ENCODE peak calls at places on chromosomes 13 and 19, in four cellular contexts. N, M, R and D are unnamed samples.

GRCh38 chr13:104796581-104796980 is 1730.4 kb upstream of the SLC10A2 start:
- DNase-seq in N (no peak), M (no peak), R (no peak), D (no peak)

GRCh38 chr13:44268965-44269364 is 104.7 kb upstream of the SERP2 start:
- DNase-seq in N (no peak), M (no peak), R (no peak), D (no peak)

GRCh38 chr13:108902557-108903155 is 273.2 kb downstream of the MYO16 start:
- DNase-seq in N (no peak), M (no peak), R (no peak), D (peak; percentile 81)

GRCh38 chr13:91889641-91890040 is 491.2 kb downstream of the GPC5 start:
- DNase-seq in N (no peak), M (no peak), R (no peak), D (no peak)

GRCh38 chr13:112242777-112243176 is 133.4 kb upstream of the SPACA7 start:
- DNase-seq in N (no peak), M (no peak), R (no peak), D (no peak)

GRCh38 chr13:100333141-100333540 is 244.2 kb downstream of the PCCA start:
- DNase-seq in N (no peak), M (no peak), R (no peak), D (no peak)

GRCh38 chr19:3880471-3881271 is at the start of gene ATCAY:
- DNase-seq in N (no peak), M (peak; percentile 90), R (no peak), D (no peak)

GRCh38 chr19:33391631-33392249 is 18.2 kb downstream of the CEBPG start:
- DNase-seq in N (no peak), M (no peak), R (no peak), D (no peak)

GRCh38 chr19:3622224-3622623 is 4.4 kb downstream of the CACTIN start:
- DNase-seq in N (no peak), M (no peak), R (no peak), D (no peak)

GRCh38 chr13:33445476-33445875 is 159.9 kb upstream of the STARD13 start:
- DNase-seq in N (no peak), M (no peak), R (no peak), D (no peak)

GRCh38 chr13:104773775-104774174 is 1707.6 kb upstream of the SLC10A2 start:
- DNase-seq in N (peak; percentile 39), M (no peak), R (no peak), D (peak; percentile 32)

GRCh38 chr19:11390933-11391680 is 7.0 kb upstream of the EPOR start:
- DNase-seq in N (no peak), M (no peak), R (no peak), D (no peak)

GRCh38 chr19:49588370-49589122 is 2.4 kb upstream of the PRR12 start:
- DNase-seq in N (no peak), M (no peak), R (no peak), D (no peak)

GRCh38 chr13:78589206-78589605 is 14.1 kb downstream of the POU4F1 start:
- DNase-seq in N (no peak), M (peak; percentile 71), R (no peak), D (peak; percentile 26)

GRCh38 chr19:56080669-56081401 is 40.3 kb downstream of the ZNF787 start:
- DNase-seq in N (peak; percentile 39), M (peak; percentile 88), R (no peak), D (peak; percentile 57)

GRCh38 chr13:95920485-95920884 is 132.7 kb downstream of the UGGT2 start:
- DNase-seq in N (no peak), M (no peak), R (no peak), D (no peak)

GRCh38 chr13:72851678-72852014 is 69.7 kb downstream of the PIBF1 start:
- DNase-seq in N (no peak), M (no peak), R (no peak), D (no peak)

GRCh38 chr19:14347999-14348889 is 33.0 kb upstream of the ADGRE5 start:
- DNase-seq in N (no peak), M (peak; percentile 76), R (no peak), D (peak; percentile 26)

GRCh38 chr13:50393641-50394040 is 378.4 kb downstream of the KCNRG start:
- DNase-seq in N (no peak), M (peak; percentile 54), R (no peak), D (no peak)

GRCh38 chr13:60396008-60396782 is 825 bp upstream of the TDRD3 start:
- DNase-seq in N (peak; percentile 86), M (peak; percentile 94), R (peak; percentile 40), D (peak; percentile 92)

GRCh38 chr13:30551194-30551593 is 66.5 kb upstream of the USPL1 start:
- DNase-seq in N (peak; percentile 26), M (no peak), R (no peak), D (peak; percentile 24)

GRCh38 chr19:10519421-10519820 is 2.2 kb upstream of the S1PR5 start:
- DNase-seq in N (no peak), M (no peak), R (no peak), D (no peak)

GRCh38 chr13:109804654-109805053 is 18.3 kb upstream of the IRS2 start:
- DNase-seq in N (no peak), M (no peak), R (no peak), D (no peak)

GRCh38 chr19:12611361-12611699 is 610 bp downstream of the ZNF791 start:
- DNase-seq in N (peak; percentile 45), M (peak; percentile 66), R (no peak), D (peak; percentile 65)

GRCh38 chr19:7881910-7882309 is 6.4 kb upstream of the LRRC8E start:
- DNase-seq in N (no peak), M (no peak), R (no peak), D (no peak)

GRCh38 chr13:110183925-110184324 is 123.0 kb downstream of the COL4A1 start:
- DNase-seq in N (no peak), M (no peak), R (no peak), D (no peak)

GRCh38 chr13:59247166-59247565 is 916.6 kb downstream of the DIAPH3 start:
- DNase-seq in N (no peak), M (no peak), R (no peak), D (no peak)

GRCh38 chr13:28204690-28205443 is 66.5 kb downstream of the PAN3 start:
- DNase-seq in N (no peak), M (no peak), R (no peak), D (no peak)

GRCh38 chr13:28574617-28575142 is 79.8 kb upstream of the FLT1 start:
- DNase-seq in N (peak; percentile 95), M (no peak), R (peak; percentile 68), D (peak; percentile 94)

GRCh38 chr13:78827471-78827870 is 168.5 kb upstream of the OBI1 start:
- DNase-seq in N (no peak), M (peak; percentile 28), R (no peak), D (no peak)

GRCh38 chr19:6150289-6150688 is 14.8 kb downstream of the ACSBG2 start:
- DNase-seq in N (no peak), M (no peak), R (no peak), D (no peak)

GRCh38 chr19:45768644-45769053 is 403 bp downstream of the SIX5 start:
- DNase-seq in N (no peak), M (no peak), R (no peak), D (peak; percentile 66)

GRCh38 chr13:19592657-19593175 is 31.4 kb upstream of the TPTE2 start:
- DNase-seq in N (no peak), M (no peak), R (no peak), D (no peak)

GRCh38 chr13:39095500-39095899 is 57.2 kb downstream of the NHLRC3 start:
- DNase-seq in N (no peak), M (no peak), R (no peak), D (no peak)

GRCh38 chr19:2199861-2200623 is 36.1 kb downstream of the PLEKHJ1 start:
- DNase-seq in N (no peak), M (no peak), R (no peak), D (no peak)

GRCh38 chr19:2198317-2198716 is 34.6 kb downstream of the DOT1L start:
- DNase-seq in N (no peak), M (no peak), R (no peak), D (no peak)

GRCh38 chr19:2197270-2197669 is 33.5 kb downstream of the DOT1L start:
- DNase-seq in N (no peak), M (no peak), R (no peak), D (no peak)

GRCh38 chr19:2201473-2202148 is 34.5 kb downstream of the PLEKHJ1 start:
- DNase-seq in N (no peak), M (no peak), R (peak; percentile 68), D (peak; percentile 58)

DNA sequence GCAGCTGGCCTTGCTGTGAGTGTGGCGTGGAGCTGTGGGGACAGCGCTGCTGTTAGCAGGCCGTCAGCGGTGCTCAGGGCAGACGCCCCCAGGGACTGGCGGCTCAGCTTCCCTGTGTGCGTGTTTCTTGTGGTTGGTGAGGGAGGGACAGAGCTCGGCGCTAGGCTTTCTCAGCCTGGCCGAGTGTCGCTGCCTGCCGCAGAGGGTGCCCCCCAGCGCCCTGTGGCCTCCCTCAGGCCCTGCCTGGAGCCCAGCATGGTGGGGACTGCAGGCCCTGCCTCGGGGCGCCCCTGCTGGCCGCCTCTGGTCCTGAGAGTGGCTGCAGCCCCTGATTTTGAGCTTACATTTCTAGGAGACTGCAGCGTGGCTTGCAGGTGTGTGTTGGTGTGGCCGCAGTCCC is 35.5 kb downstream of the DOT1L start:
- DNase-seq in N (no peak), M (peak; percentile 80), R (no peak), D (no peak)
- TF ChIP-seq CTCF in N (peak; percentile 38), M (peak; percentile 75), R (no peak), D (peak; percentile 2)

GRCh38 chr13:26872444-26873173 is 112.0 kb upstream of the GPR12 start:
- DNase-seq in N (peak; percentile 24), M (peak; percentile 81), R (no peak), D (peak; percentile 24)
- H3K4me2 ChIP-seq in N (no peak overlapping the region), M (no peak overlapping the region), R (no peak overlapping the region), D (no peak overlapping the region)

DNA sequence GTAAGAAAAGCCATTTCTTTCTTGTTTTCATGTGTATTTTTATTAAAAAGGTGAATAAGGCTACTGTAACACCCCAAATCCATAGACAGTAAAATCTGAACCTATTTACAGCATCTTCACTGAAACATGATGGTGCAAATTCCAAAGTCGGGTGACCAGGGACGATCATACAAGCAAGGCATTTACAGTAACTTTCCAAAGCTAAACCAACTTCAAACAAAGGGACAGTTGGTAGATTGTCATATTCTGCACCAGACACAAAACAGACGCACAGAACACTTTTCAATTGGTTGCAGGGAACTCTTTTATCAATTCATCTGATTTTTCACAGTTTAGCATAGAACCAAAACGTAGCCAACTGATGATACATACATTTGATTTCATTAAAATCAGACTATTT is 45.3 kb downstream of the EFNB2 start:
- DNase-seq in N (no peak), M (no peak), R (no peak), D (no peak)
- TF ChIP-seq CTCF in N (no peak), M (no peak), R (no peak), D (no peak)

DNA sequence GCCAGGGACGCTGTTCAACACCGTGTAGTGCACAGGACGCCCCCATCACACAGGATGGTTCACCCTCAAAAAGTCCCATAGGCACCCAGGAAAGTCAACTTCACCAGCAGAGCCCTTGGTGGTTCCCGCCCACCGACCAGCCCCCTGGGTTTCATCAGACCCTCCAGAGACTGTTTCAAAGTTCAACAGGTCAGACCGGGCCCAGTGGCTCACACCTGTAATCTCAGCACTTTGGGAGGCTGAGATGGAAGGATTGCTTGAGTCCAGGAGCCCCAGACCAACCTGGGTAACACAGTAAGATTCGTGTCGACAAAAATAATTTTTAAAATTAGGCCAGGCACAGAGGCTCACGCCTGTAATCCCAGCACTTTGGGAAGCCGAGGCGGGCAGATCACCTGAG is 61.0 kb downstream of the MYO9B start:
- DNase-seq in N (no peak), M (no peak), R (no peak), D (no peak)
- H3K4me2 ChIP-seq in N (peak overlapping the region; percentile 88), M (no peak overlapping the region), R (no peak overlapping the region), D (no peak overlapping the region)

GRCh38 chr19:1064661-1065605 is 2.0 kb upstream of the ARHGAP45 start:
- DNase-seq in N (peak; percentile 56), M (peak; percentile 81), R (no peak), D (peak; percentile 52)
- TF ChIP-seq CTCF in N (peak; percentile 83), M (peak; percentile 89), R (peak; percentile 85), D (peak; percentile 71)

GRCh38 chr13:74047925-74048324 is 86.3 kb downstream of the KLF12 start:
- DNase-seq in N (peak; percentile 7), M (no peak), R (no peak), D (peak; percentile 56)
- H3K4me2 ChIP-seq in N (peak overlapping the region; percentile 50), M (no peak overlapping the region), R (peak overlapping the region; percentile 25), D (peak overlapping the region; percentile 26)